ENCODE peak calls at places on chromosomes 7 and 10, in five cellular contexts. One of them, this sample, is unnamed.

GRCh38 chr7:55185941-55186609 is 167.3 kb downstream of the EGFR start:
- DNase-seq in K562: peak
- DNase-seq in H1: peak
- DNase-seq in HCT116: peak
- DNase-seq in SK-N-SH: no peak
- DNase-seq in this sample: no peak

GRCh38 chr7:7424151-7424873 is 111.4 kb downstream of the COL28A1 start:
- DNase-seq in H1: peak
- DNase-seq in K562: peak
- DNase-seq in SK-N-SH: peak
- DNase-seq in HCT116: peak
- DNase-seq in this sample: peak

GRCh38 chr10:133307776-133308430 is 769 bp downstream of the TUBGCP2 start:
- DNase-seq in K562: peak
- DNase-seq in SK-N-SH: peak
- DNase-seq in HCT116: no peak
- DNase-seq in H1: peak
- DNase-seq in this sample: no peak

GRCh38 chr10:122435212-122435827 is 19.1 kb upstream of the ARMS2 start:
- DNase-seq in HCT116: peak
- DNase-seq in SK-N-SH: peak
- DNase-seq in H1: no peak
- DNase-seq in K562: peak
- DNase-seq in this sample: peak

GRCh38 chr7:70539196-70539595 is 592.7 kb upstream of the GALNT17 start:
- DNase-seq in K562: no peak
- DNase-seq in H1: no peak
- DNase-seq in SK-N-SH: no peak
- DNase-seq in HCT116: no peak
- DNase-seq in this sample: no peak

GRCh38 chr7:45259227-45259596 is 101.6 kb downstream of the RAMP3 start:
- DNase-seq in SK-N-SH: no peak
- DNase-seq in H1: no peak
- DNase-seq in HCT116: no peak
- DNase-seq in K562: no peak
- DNase-seq in this sample: no peak

GRCh38 chr10:22618081-22618785 is 96.1 kb downstream of the PIP4K2A start:
- DNase-seq in SK-N-SH: no peak
- DNase-seq in H1: no peak
- DNase-seq in HCT116: peak
- DNase-seq in K562: no peak
- DNase-seq in this sample: no peak

GRCh38 chr7:97218767-97219166 is 101.3 kb downstream of the SDHAF3 start:
- DNase-seq in SK-N-SH: no peak
- DNase-seq in K562: no peak
- DNase-seq in HCT116: no peak
- DNase-seq in H1: no peak
- DNase-seq in this sample: no peak

GRCh38 chr7:613442-614140 is 93.9 kb upstream of the PDGFA start:
- DNase-seq in H1: no peak
- DNase-seq in SK-N-SH: no peak
- DNase-seq in HCT116: no peak
- DNase-seq in K562: no peak
- DNase-seq in this sample: no peak

GRCh38 chr10:118151461-118151860 is 104.7 kb upstream of the RAB11FIP2 start:
- DNase-seq in H1: no peak
- DNase-seq in SK-N-SH: no peak
- DNase-seq in K562: no peak
- DNase-seq in HCT116: no peak
- DNase-seq in this sample: no peak

GRCh38 chr7:96794063-96794462 is 84.4 kb upstream of the SEM1 start:
- DNase-seq in H1: no peak
- DNase-seq in K562: no peak
- DNase-seq in HCT116: no peak
- DNase-seq in SK-N-SH: no peak
- DNase-seq in this sample: peak

GRCh38 chr7:66092654-66093053 is 17.0 kb downstream of the ASL start:
- DNase-seq in SK-N-SH: no peak
- DNase-seq in HCT116: no peak
- DNase-seq in K562: no peak
- DNase-seq in H1: no peak
- DNase-seq in this sample: no peak

GRCh38 chr10:71864861-71865473 is 13.9 kb upstream of the PSAP start:
- DNase-seq in SK-N-SH: no peak
- DNase-seq in H1: no peak
- DNase-seq in HCT116: no peak
- DNase-seq in K562: no peak
- DNase-seq in this sample: no peak

GRCh38 chr7:7805511-7806153 is 87.2 kb upstream of the RPA3 start:
- DNase-seq in K562: no peak
- DNase-seq in SK-N-SH: no peak
- DNase-seq in HCT116: no peak
- DNase-seq in H1: no peak
- DNase-seq in this sample: no peak

GRCh38 chr10:47166405-47166777 is 133.6 kb upstream of the GDF10 start:
- DNase-seq in HCT116: no peak
- DNase-seq in SK-N-SH: no peak
- DNase-seq in K562: no peak
- DNase-seq in H1: no peak
- DNase-seq in this sample: no peak

GRCh38 chr10:3077940-3078630 is 10.7 kb downstream of the PFKP start:
- DNase-seq in HCT116: no peak
- DNase-seq in K562: no peak
- DNase-seq in H1: no peak
- DNase-seq in SK-N-SH: no peak
- DNase-seq in this sample: no peak

GRCh38 chr7:121555558-121555957 is 159.4 kb upstream of the FAM3C start:
- DNase-seq in K562: no peak
- DNase-seq in H1: no peak
- DNase-seq in HCT116: no peak
- DNase-seq in SK-N-SH: no peak
- DNase-seq in this sample: no peak

GRCh38 chr10:36048236-36048635 is 406.1 kb upstream of the FZD8 start:
- DNase-seq in SK-N-SH: no peak
- DNase-seq in HCT116: no peak
- DNase-seq in H1: no peak
- DNase-seq in K562: no peak
- DNase-seq in this sample: no peak

GRCh38 chr10:10642741-10643280 is 374.9 kb upstream of the CELF2 start:
- DNase-seq in HCT116: no peak
- DNase-seq in H1: no peak
- DNase-seq in K562: no peak
- DNase-seq in SK-N-SH: no peak
- DNase-seq in this sample: no peak

GRCh38 chr7:514651-515598 is 4.7 kb downstream of the PDGFA start:
- DNase-seq in SK-N-SH: no peak
- DNase-seq in H1: peak
- DNase-seq in K562: peak
- DNase-seq in HCT116: no peak
- DNase-seq in this sample: no peak

GRCh38 chr7:157523371-157523765 is 186.6 kb downstream of the DNAJB6 start:
- DNase-seq in HCT116: no peak
- DNase-seq in SK-N-SH: no peak
- DNase-seq in K562: no peak
- DNase-seq in H1: peak
- DNase-seq in this sample: no peak

GRCh38 chr10:88493676-88494483 is 89.2 kb downstream of the RNLS start:
- DNase-seq in SK-N-SH: no peak
- DNase-seq in H1: no peak
- DNase-seq in HCT116: no peak
- DNase-seq in K562: no peak
- DNase-seq in this sample: no peak

GRCh38 chr7:6691609-6692106 is 15.1 kb downstream of the ZNF12 start:
- DNase-seq in HCT116: no peak
- DNase-seq in K562: no peak
- DNase-seq in SK-N-SH: no peak
- DNase-seq in H1: no peak
- DNase-seq in this sample: no peak

GRCh38 chr10:120953897-120954296 is 102.7 kb downstream of the WDR11 start:
- DNase-seq in H1: no peak
- DNase-seq in K562: no peak
- DNase-seq in SK-N-SH: no peak
- DNase-seq in HCT116: no peak
- DNase-seq in this sample: no peak

GRCh38 chr7:16905300-16906044 is 23.7 kb upstream of the AGR3 start:
- DNase-seq in H1: no peak
- DNase-seq in K562: no peak
- DNase-seq in HCT116: no peak
- DNase-seq in SK-N-SH: no peak
- DNase-seq in this sample: peak

GRCh38 chr7:116691664-116692063 is 19.7 kb downstream of the MET start:
- DNase-seq in HCT116: no peak
- DNase-seq in H1: no peak
- DNase-seq in SK-N-SH: no peak
- DNase-seq in K562: no peak
- DNase-seq in this sample: no peak

GRCh38 chr10:101006593-101007098 is 7.0 kb downstream of the LZTS2 start:
- DNase-seq in SK-N-SH: peak
- DNase-seq in HCT116: no peak
- DNase-seq in K562: no peak
- DNase-seq in H1: no peak
- DNase-seq in this sample: no peak

GRCh38 chr7:119033641-119034040 is 809.1 kb downstream of the ANKRD7 start:
- DNase-seq in H1: no peak
- DNase-seq in K562: no peak
- DNase-seq in HCT116: no peak
- DNase-seq in SK-N-SH: no peak
- DNase-seq in this sample: no peak

GRCh38 chr7:158458716-158459282 is 128.8 kb downstream of the PTPRN2 start:
- DNase-seq in H1: no peak
- DNase-seq in SK-N-SH: no peak
- DNase-seq in HCT116: no peak
- DNase-seq in K562: no peak
- DNase-seq in this sample: no peak

GRCh38 chr10:92042541-92042940 is 119.0 kb downstream of the BTAF1 start:
- DNase-seq in HCT116: no peak
- DNase-seq in K562: no peak
- DNase-seq in SK-N-SH: no peak
- DNase-seq in H1: no peak
- DNase-seq in this sample: no peak

GRCh38 chr7:81515009-81515408 is 254.8 kb downstream of the HGF start:
- DNase-seq in HCT116: no peak
- DNase-seq in K562: no peak
- DNase-seq in SK-N-SH: no peak
- DNase-seq in H1: no peak
- DNase-seq in this sample: no peak

GRCh38 chr7:3461923-3462322 is 160.9 kb downstream of the SDK1 start:
- DNase-seq in SK-N-SH: no peak
- DNase-seq in K562: no peak
- DNase-seq in HCT116: no peak
- DNase-seq in H1: no peak
- DNase-seq in this sample: no peak
- TF ChIP-seq JUND in SK-N-SH: no peak
- TF ChIP-seq JUND in K562: no peak
- TF ChIP-seq JUND in HCT116: no peak
- TF ChIP-seq JUND in H1: no peak
- TF ChIP-seq JUND in this sample: no peak

GRCh38 chr7:91351374-91351773 is 87.1 kb downstream of the FZD1 start:
- DNase-seq in HCT116: no peak
- DNase-seq in K562: no peak
- DNase-seq in H1: no peak
- DNase-seq in SK-N-SH: no peak
- DNase-seq in this sample: no peak
- TF ChIP-seq JUND in HCT116: no peak
- TF ChIP-seq JUND in K562: no peak
- TF ChIP-seq JUND in H1: no peak
- TF ChIP-seq JUND in SK-N-SH: no peak
- TF ChIP-seq JUND in this sample: no peak

GRCh38 chr7:114944742-114945625 is 23.1 kb downstream of the MDFIC start:
- DNase-seq in HCT116: no peak
- DNase-seq in SK-N-SH: no peak
- DNase-seq in H1: no peak
- DNase-seq in K562: no peak
- DNase-seq in this sample: no peak
- TF ChIP-seq JUND in HCT116: no peak
- TF ChIP-seq JUND in SK-N-SH: peak
- TF ChIP-seq JUND in H1: no peak
- TF ChIP-seq JUND in K562: no peak
- TF ChIP-seq JUND in this sample: no peak

GRCh38 chr7:143384741-143385631 is 3.8 kb downstream of the ZYX start:
- DNase-seq in HCT116: no peak
- DNase-seq in H1: no peak
- DNase-seq in SK-N-SH: no peak
- DNase-seq in K562: no peak
- DNase-seq in this sample: no peak

GRCh38 chr7:143384148-143384547 is 3.0 kb downstream of the ZYX start:
- DNase-seq in K562: no peak
- DNase-seq in HCT116: no peak
- DNase-seq in H1: no peak
- DNase-seq in SK-N-SH: no peak
- DNase-seq in this sample: no peak

GRCh38 chr7:143387156-143387975 is 6.2 kb downstream of the ZYX start:
- DNase-seq in SK-N-SH: no peak
- DNase-seq in H1: peak
- DNase-seq in K562: peak
- DNase-seq in HCT116: no peak
- DNase-seq in this sample: no peak

GRCh38 chr7:143388051-143388450 is 6.9 kb downstream of the ZYX start:
- DNase-seq in H1: no peak
- DNase-seq in HCT116: no peak
- DNase-seq in SK-N-SH: no peak
- DNase-seq in K562: no peak
- DNase-seq in this sample: no peak

DNA sequence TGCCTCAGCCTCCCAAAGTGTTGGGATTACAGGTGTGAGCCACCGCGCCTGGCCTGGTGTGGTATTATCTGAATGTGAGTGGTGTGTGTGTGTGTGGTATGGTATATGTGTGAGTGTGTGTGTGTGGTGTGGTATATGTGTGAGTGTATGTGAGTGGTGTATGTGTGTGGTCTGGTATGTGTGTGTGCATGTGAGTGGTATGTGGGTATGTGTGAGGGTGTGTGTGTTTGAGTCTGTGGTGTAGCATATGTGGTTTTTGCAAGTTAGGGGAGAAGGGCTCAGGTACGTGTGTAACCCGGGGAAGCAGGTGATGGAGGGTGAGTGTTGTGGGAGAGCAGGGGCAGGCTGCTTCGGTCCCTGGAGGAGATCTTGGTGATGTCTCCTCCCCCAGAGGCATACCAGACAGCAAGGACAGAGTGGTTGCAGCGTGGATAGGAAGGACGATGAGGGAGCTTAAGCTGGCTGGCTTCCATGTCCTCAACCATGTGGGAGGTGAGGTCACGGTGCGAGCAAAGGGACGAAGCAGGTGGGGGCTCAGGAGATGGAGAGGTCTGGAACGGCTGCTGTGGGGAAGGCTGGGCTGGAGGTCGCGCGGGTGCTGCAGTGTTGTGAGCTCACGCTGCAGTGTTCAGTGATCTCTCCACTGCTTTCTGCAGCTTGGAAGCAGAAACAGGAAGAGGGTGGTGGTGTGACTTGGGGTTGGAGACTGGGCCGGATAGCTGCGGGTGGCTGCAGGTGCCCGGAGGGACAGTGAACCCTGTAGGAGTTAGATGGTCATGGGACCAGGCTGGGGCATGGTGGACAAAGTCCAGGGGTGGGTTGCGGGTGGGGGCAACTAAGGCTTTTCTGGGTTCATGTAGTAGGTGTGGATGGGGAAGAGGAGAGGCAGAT is 5.0 kb downstream of the ZYX start:
- DNase-seq in SK-N-SH: no peak
- DNase-seq in K562: no peak
- DNase-seq in HCT116: no peak
- DNase-seq in H1: no peak
- DNase-seq in this sample: no peak
- TF ChIP-seq JUND in SK-N-SH: no peak
- TF ChIP-seq JUND in K562: no peak
- TF ChIP-seq JUND in HCT116: no peak
- TF ChIP-seq JUND in H1: no peak
- TF ChIP-seq JUND in this sample: no peak